ENCODE peak calls at places on chromosomes 1 and 21, in four cellular contexts. N is pancreas, G is mucosa of descending colon, F is esophagus squamous epithelium. K is an unnamed sample. For H3K4me1, the result is how much of the 10 kb centered on the place peaks cover.

GRCh38 chr1:55959136-55959548 is 620.2 kb downstream of the PLPP3 start:
- DNase-seq in N (no peak), G (no peak), F (no peak), K (peak)

GRCh38 chr1:64765826-64766225 is 21.0 kb downstream of the RAVER2 start:
- DNase-seq in N (no peak), G (no peak), F (no peak), K (no peak)

GRCh38 chr1:52059326-52059725 is 3.2 kb downstream of the BTF3L4 start:
- DNase-seq in N (no peak), G (no peak), F (no peak), K (peak)

GRCh38 chr1:198638894-198639319 is at the start of gene PTPRC:
- DNase-seq in N (no peak), G (no peak), F (no peak), K (no peak)

GRCh38 chr21:35239811-35240219 is 190.7 kb upstream of the RUNX1 start:
- DNase-seq in N (no peak), G (no peak), F (no peak), K (no peak)

GRCh38 chr1:79004916-79005315 is 1.6 kb downstream of the ADGRL4 start:
- DNase-seq in N (no peak), G (no peak), F (no peak), K (no peak)

GRCh38 chr1:222416001-222416791 is 131.7 kb downstream of the HHIPL2 start:
- DNase-seq in N (no peak), G (no peak), F (no peak), K (no peak)

GRCh38 chr1:97174039-97174704 is 452.6 kb downstream of the PTBP2 start:
- DNase-seq in N (no peak), G (no peak), F (no peak), K (peak)

GRCh38 chr1:244968431-244968830 is 104.1 kb upstream of the HNRNPU start:
- DNase-seq in N (no peak), G (peak), F (no peak), K (no peak)

GRCh38 chr1:26839779-26840178 is 13.3 kb downstream of the ZDHHC18 start:
- DNase-seq in N (no peak), G (no peak), F (no peak), K (no peak)

GRCh38 chr1:174999926-175000696 is at the start of gene CACYBP:
- DNase-seq in N (peak), G (no peak), F (peak), K (peak)

GRCh38 chr1:112906155-112906698 is 49.8 kb downstream of the SLC16A1 start:
- DNase-seq in N (no peak), G (no peak), F (no peak), K (no peak)

GRCh38 chr1:229848762-229849677 is 218.0 kb upstream of the GALNT2 start:
- DNase-seq in N (no peak), G (no peak), F (no peak), K (peak)

GRCh38 chr21:37555672-37556261 is 189.2 kb downstream of the DYRK1A start:
- DNase-seq in N (no peak), G (no peak), F (no peak), K (no peak)

GRCh38 chr1:19648689-19649088 is 4.6 kb downstream of the NBL1 start:
- DNase-seq in N (no peak), G (peak), F (no peak), K (peak)

GRCh38 chr1:213564215-213564659 is 423.5 kb upstream of the PROX1 start:
- DNase-seq in N (no peak), G (no peak), F (no peak), K (no peak)

GRCh38 chr1:91781371-91781825 is 104.6 kb downstream of the TGFBR3 start:
- DNase-seq in N (no peak), G (no peak), F (no peak), K (peak)

GRCh38 chr1:38551908-38552307 is 307.7 kb downstream of the RRAGC start:
- DNase-seq in N (no peak), G (no peak), F (no peak), K (no peak)

GRCh38 chr1:18182518-18183160 is 75.0 kb downstream of the IGSF21 start:
- DNase-seq in N (no peak), G (no peak), F (no peak), K (no peak)

GRCh38 chr1:61241864-61242472 is 159.6 kb downstream of the NFIA start:
- DNase-seq in N (no peak), G (no peak), F (no peak), K (no peak)

GRCh38 chr1:61246001-61246400 is 163.6 kb downstream of the NFIA start:
- DNase-seq in N (no peak), G (no peak), F (no peak), K (no peak)

GRCh38 chr1:61241411-61241838 is 159.1 kb downstream of the NFIA start:
- DNase-seq in N (no peak), G (peak), F (no peak), K (no peak)

GRCh38 chr1:61247051-61247854 is 164.9 kb downstream of the NFIA start:
- DNase-seq in N (no peak), G (no peak), F (no peak), K (no peak)

GRCh38 chr1:61244114-61244513 is 161.8 kb downstream of the NFIA start:
- DNase-seq in N (no peak), G (no peak), F (no peak), K (peak)
- H3K4me1 ChIP-seq in N (under half), G (under half), F (half or more), K (under half)

GRCh38 chr1:22142315-22143064 is 407 bp downstream of the WNT4 start:
- DNase-seq in N (peak), G (peak), F (no peak), K (peak)
- TF ChIP-seq CTCF in N (no peak), G (no peak), F (peak), K (no peak)

DNA sequence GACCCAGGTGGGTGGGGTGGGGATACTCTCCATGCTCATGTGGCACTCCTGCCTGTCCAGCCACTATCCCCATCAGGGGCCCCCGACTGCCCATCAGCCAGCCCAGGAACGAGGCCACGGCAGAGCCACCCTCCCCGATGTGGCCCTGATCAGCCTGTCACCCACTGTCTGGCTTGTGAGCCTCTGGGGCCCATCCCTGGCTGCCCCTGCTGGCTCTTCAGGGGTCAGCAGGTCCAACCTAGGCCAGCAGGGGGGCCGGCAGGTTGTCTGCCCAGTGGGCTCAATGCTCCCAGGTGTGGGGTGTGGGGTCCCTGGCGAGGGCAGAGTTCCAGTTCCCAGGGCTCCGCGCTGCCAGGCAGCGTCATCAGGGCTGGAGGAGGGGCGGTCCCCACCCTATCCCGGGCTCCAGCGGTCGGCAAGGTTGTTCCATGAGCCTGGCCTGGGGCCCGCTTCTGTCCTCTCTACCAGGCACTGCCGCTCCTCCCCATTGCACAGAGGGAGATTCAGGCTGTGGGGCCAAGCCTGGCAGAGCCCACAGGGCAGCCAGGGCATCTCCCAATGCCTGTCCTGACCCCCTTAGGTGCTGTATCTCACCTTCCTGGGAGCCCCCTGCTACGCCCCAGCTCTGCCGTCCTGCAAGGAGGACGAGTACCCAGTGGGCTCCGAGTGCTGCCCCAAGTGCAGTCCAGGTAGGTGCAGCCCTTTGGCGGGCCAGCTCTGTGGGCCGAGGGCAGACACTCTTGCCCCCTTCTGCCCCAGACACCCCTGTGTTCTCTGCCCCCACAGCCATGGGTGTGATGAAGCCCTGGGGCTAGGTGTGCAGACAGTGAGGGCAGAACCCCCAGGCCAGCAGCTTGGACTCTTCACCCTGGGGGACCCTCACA is 1.2 kb downstream of the TNFRSF14 start:
- DNase-seq in N (peak), G (peak), F (no peak), K (no peak)
- H3K4me1 ChIP-seq in N (under half), G (under half), F (half or more), K (under half)

GRCh38 chr1:115712911-115713609 is 55.5 kb downstream of the CASQ2 start:
- DNase-seq in N (no peak), G (no peak), F (no peak), K (no peak)
- TF ChIP-seq CTCF in N (no peak), G (no peak), F (no peak), K (no peak)

GRCh38 chr1:156667968-156668709 is 9.1 kb downstream of the NES start:
- DNase-seq in N (peak), G (no peak), F (no peak), K (no peak)

GRCh38 chr1:156666862-156667609 is 10.2 kb downstream of the NES start:
- DNase-seq in N (peak), G (no peak), F (no peak), K (peak)

GRCh38 chr1:156665539-156665938 is 11.7 kb downstream of the NES start:
- DNase-seq in N (peak), G (no peak), F (no peak), K (no peak)

GRCh38 chr1:156668801-156669637 is 8.2 kb downstream of the NES start:
- DNase-seq in N (peak), G (no peak), F (no peak), K (no peak)

DNA sequence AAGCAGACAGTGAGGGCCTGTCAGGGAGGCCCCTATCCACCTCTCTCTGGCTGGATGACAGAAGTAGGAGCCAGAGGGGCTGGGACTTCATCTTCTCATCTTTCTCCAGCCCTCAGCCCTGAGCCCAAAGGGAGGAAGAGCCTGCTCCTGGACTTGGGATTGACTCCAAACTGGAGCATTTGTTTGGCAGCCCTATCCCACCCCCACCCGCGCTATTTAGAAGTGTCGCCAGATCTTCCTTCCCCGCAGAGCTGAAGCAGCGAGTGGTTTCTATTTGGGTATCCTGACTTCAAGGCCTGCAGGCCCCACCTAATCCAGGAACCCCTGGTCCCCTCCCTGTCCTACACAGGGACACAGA is 9.6 kb downstream of the NES start:
- DNase-seq in N (no peak), G (no peak), F (no peak), K (peak)
- H3K4me1 ChIP-seq in N (under half), G (under half), F (half or more), K (under half)

DNA sequence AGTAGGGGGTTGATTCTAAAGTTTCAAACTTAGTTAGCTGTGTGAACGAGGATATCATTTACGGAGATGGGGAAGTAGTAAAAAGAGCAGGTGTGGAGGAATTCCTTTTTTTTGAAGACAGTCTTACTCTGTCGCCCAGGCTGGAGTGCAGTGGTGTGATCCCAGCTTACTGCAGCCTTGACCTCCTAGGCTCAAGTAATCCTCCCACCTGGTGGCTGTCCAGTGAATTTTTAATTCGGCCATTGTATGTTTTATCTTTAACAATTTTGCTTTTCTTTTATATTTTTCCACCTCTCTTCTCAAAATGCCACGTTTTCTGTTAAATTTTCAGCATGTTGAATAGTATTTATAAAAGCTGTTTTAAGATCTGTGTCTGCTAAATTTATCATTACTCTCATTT is 12.3 kb upstream of the CENPF start:
- DNase-seq in N (no peak), G (no peak), F (no peak), K (no peak)
- TF ChIP-seq CTCF in N (no peak), G (no peak), F (peak), K (no peak)

GRCh38 chr21:45512626-45513002 is 29.6 kb downstream of the SLC19A1 start:
- DNase-seq in N (no peak), G (peak), F (no peak), K (no peak)

GRCh38 chr21:45515241-45516061 is 26.8 kb downstream of the SLC19A1 start:
- DNase-seq in N (peak), G (peak), F (no peak), K (no peak)

GRCh38 chr21:45514311-45515021 is 27.8 kb downstream of the SLC19A1 start:
- DNase-seq in N (peak), G (peak), F (no peak), K (no peak)

GRCh38 chr21:45513003-45513706 is 29.1 kb downstream of the SLC19A1 start:
- DNase-seq in N (peak), G (peak), F (no peak), K (no peak)

GRCh38 chr21:45513741-45514310 is 28.4 kb downstream of the SLC19A1 start:
- DNase-seq in N (no peak), G (peak), F (no peak), K (no peak)
- H3K4me1 ChIP-seq in N (under half), G (under half), F (under half), K (under half)

DNA sequence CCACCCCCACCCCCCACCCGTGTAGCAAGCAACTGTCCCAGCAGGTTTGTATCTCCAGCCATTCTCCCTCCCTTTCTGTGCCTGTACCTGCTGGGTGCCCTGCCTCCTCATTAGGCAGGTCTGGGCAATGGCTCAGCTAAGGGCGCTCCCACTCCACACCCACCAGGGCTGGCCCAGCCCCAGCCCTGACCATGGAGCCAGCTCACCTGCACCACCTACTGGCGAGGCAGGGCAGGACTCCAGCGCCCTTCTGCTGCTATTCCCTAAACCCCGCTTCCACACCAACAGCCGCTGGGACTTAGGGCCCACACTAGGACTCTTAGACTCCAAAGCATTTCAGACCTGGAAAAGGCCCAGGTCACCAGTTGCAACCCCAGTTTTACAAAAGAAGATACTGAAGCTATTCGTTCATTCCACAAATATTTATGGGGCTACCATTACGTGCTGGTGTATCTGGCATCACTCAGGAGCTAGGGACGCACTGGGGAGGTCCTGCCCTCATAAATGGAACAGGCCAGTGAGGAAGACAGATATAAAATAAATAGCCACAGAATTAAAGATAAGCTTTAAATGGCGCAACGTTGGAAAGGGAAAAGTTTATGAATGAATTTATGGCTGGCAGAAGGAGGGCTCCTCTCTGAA is 24.0 kb downstream of the PGLYRP3 start:
- DNase-seq in N (no peak), G (peak), F (no peak), K (no peak)
- TF ChIP-seq CTCF in N (no peak), G (no peak), F (peak), K (peak)

DNA sequence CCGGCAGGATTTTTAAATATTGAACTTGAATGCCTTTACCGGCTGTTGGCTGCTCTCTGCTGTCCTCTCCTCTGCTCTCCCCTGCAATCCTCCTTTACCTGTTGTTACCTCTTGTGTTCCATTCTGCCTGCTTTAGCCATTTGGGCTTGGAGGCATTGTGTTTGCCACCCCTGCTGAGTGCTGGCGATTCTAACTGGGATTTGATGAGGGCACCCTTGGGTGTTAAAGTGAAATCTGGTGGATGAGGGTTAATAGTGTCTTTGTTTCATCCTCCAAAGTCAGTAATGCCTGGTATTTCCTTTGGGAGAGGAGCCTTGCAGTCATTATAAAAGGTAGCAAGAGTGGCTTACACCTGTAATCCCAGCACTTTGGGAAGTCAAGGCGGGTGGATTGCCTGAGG is 9.9 kb downstream of the SZRD1 start:
- DNase-seq in N (no peak), G (no peak), F (no peak), K (no peak)
- H3K4me1 ChIP-seq in N (under half), G (under half), F (half or more), K (under half)

DNA sequence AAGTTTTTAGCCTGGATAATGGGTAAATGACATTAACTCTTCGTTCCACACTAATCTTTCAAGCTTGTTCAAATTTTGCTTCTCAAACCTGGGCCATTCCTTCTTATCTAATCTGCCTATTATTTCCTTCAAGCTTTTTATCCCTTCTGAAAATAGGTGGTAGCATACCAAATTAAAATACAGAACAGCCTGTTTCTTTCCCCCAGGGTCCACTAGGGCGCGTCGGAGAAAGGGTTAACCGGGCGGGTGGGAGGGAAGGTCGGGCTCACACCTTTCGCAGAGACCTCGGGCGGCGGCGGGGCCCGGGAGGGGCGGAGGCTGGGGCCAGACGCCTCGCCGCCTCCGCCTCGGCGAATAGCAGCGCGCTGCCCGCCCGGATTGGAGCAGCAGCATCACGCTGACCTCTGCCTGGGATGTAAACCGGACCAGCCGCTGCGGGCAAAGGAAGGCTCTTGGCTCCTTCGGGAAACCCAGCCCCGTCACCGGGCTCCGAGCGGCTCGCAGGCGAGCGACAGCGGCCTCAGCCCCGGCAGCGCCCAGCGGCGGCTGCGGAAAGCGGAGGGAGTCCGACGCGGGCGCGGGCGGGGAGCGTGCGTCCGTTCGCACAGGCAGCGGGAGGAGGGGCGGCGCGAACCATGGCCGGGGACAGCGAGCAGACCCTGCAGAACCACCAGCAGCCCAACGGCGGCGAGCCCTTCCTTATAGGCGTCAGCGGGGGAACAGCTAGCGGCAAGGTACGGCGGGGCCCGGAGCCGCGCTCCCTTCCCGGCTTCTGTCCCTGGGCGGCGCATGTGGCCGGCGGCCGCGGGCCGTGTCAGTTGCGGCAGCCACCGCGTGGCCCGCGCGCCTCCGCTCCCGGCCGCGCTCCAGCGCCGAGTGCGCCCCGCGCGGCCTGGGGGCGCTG is at the start of gene UCK2:
- DNase-seq in N (peak), G (peak), F (no peak), K (peak)
- TF ChIP-seq CTCF in N (no peak), G (no peak), F (peak), K (no peak)

K was measured in fibroblast of lung.